ENCODE peak calls at places on chromosomes 16 and 17, in four cellular contexts. One of them, this sample, is unnamed.

GRCh38 chr17:60127068-60128064 is 22.4 kb upstream of the CA4 start:
- DNase-seq in activated naive CD4-positive, alpha-beta T cell treated with anti-CD3 and anti-CD28 coated beads for 36 hours: no peak
- DNase-seq in pons: no peak
- DNase-seq in SHP77: no peak
- DNase-seq in this sample: no peak

GRCh38 chr16:81358860-81359259 is 44.1 kb downstream of the GAN start:
- DNase-seq in SHP77: no peak
- DNase-seq in pons: no peak
- DNase-seq in activated naive CD4-positive, alpha-beta T cell treated with anti-CD3 and anti-CD28 coated beads for 36 hours: no peak
- DNase-seq in this sample: no peak

GRCh38 chr16:1159973-1160772 is 7.3 kb downstream of the CACNA1H start:
- DNase-seq in activated naive CD4-positive, alpha-beta T cell treated with anti-CD3 and anti-CD28 coated beads for 36 hours: no peak
- DNase-seq in SHP77: peak; percentile 61
- DNase-seq in pons: peak; percentile 7
- DNase-seq in this sample: no peak

GRCh38 chr17:43169561-43170139 is 1.4 kb upstream of the NBR1 start:
- DNase-seq in pons: peak; percentile 2
- DNase-seq in activated naive CD4-positive, alpha-beta T cell treated with anti-CD3 and anti-CD28 coated beads for 36 hours: no peak
- DNase-seq in SHP77: peak; percentile 71
- DNase-seq in this sample: peak; percentile 52

GRCh38 chr17:68576811-68577551 is 24.2 kb downstream of the FAM20A start:
- DNase-seq in pons: no peak
- DNase-seq in SHP77: no peak
- DNase-seq in activated naive CD4-positive, alpha-beta T cell treated with anti-CD3 and anti-CD28 coated beads for 36 hours: no peak
- DNase-seq in this sample: no peak

GRCh38 chr17:64118452-64118979 is 11.4 kb downstream of the ERN1 start:
- DNase-seq in SHP77: peak; percentile 46
- DNase-seq in activated naive CD4-positive, alpha-beta T cell treated with anti-CD3 and anti-CD28 coated beads for 36 hours: no peak
- DNase-seq in pons: peak; percentile 28
- DNase-seq in this sample: no peak

GRCh38 chr17:19327039-19327776 is 35.3 kb downstream of the B9D1 start:
- DNase-seq in pons: no peak
- DNase-seq in activated naive CD4-positive, alpha-beta T cell treated with anti-CD3 and anti-CD28 coated beads for 36 hours: no peak
- DNase-seq in SHP77: no peak
- DNase-seq in this sample: no peak

GRCh38 chr17:65407017-65407416 is 154.4 kb downstream of the AXIN2 start:
- DNase-seq in activated naive CD4-positive, alpha-beta T cell treated with anti-CD3 and anti-CD28 coated beads for 36 hours: no peak
- DNase-seq in pons: no peak
- DNase-seq in SHP77: no peak
- DNase-seq in this sample: no peak

GRCh38 chr16:58507195-58507962 is 7.4 kb downstream of the NDRG4 start:
- DNase-seq in SHP77: no peak
- DNase-seq in pons: no peak
- DNase-seq in activated naive CD4-positive, alpha-beta T cell treated with anti-CD3 and anti-CD28 coated beads for 36 hours: no peak
- DNase-seq in this sample: peak; percentile 1

GRCh38 chr16:68436581-68436980 is 11.7 kb downstream of the SMPD3 start:
- DNase-seq in pons: no peak
- DNase-seq in activated naive CD4-positive, alpha-beta T cell treated with anti-CD3 and anti-CD28 coated beads for 36 hours: no peak
- DNase-seq in SHP77: no peak
- DNase-seq in this sample: peak; percentile 35

GRCh38 chr17:74712756-74713155 is at the start of gene CD300LF:
- DNase-seq in SHP77: no peak
- DNase-seq in pons: peak; percentile 78
- DNase-seq in activated naive CD4-positive, alpha-beta T cell treated with anti-CD3 and anti-CD28 coated beads for 36 hours: no peak
- DNase-seq in this sample: no peak

GRCh38 chr16:89455178-89455577 is 35.2 kb downstream of the ANKRD11 start:
- DNase-seq in SHP77: no peak
- DNase-seq in pons: no peak
- DNase-seq in activated naive CD4-positive, alpha-beta T cell treated with anti-CD3 and anti-CD28 coated beads for 36 hours: no peak
- DNase-seq in this sample: peak; percentile 41

GRCh38 chr16:58037365-58038057 is 12.0 kb downstream of the MMP15 start:
- DNase-seq in pons: no peak
- DNase-seq in activated naive CD4-positive, alpha-beta T cell treated with anti-CD3 and anti-CD28 coated beads for 36 hours: no peak
- DNase-seq in SHP77: no peak
- DNase-seq in this sample: no peak

GRCh38 chr16:24748242-24748641 is 18.8 kb downstream of the TNRC6A start:
- DNase-seq in pons: peak; percentile 83
- DNase-seq in SHP77: no peak
- DNase-seq in activated naive CD4-positive, alpha-beta T cell treated with anti-CD3 and anti-CD28 coated beads for 36 hours: peak; percentile 66
- DNase-seq in this sample: peak; percentile 12

GRCh38 chr16:4833584-4833983 is 13.5 kb downstream of the GLYR1 start:
- DNase-seq in SHP77: no peak
- DNase-seq in activated naive CD4-positive, alpha-beta T cell treated with anti-CD3 and anti-CD28 coated beads for 36 hours: no peak
- DNase-seq in pons: no peak
- DNase-seq in this sample: no peak

GRCh38 chr16:27341971-27342370 is 28.2 kb downstream of the IL4R start:
- DNase-seq in pons: no peak
- DNase-seq in activated naive CD4-positive, alpha-beta T cell treated with anti-CD3 and anti-CD28 coated beads for 36 hours: no peak
- DNase-seq in SHP77: no peak
- DNase-seq in this sample: no peak

GRCh38 chr17:47288531-47289116 is 35.0 kb downstream of the ITGB3 start:
- DNase-seq in activated naive CD4-positive, alpha-beta T cell treated with anti-CD3 and anti-CD28 coated beads for 36 hours: no peak
- DNase-seq in SHP77: no peak
- DNase-seq in pons: no peak
- DNase-seq in this sample: no peak

This sample was measured in activated CD8-positive, alpha-beta T cell treated with anti-CD3 and anti-CD28 coated beads for 36 hours.